ENCODE peak calls at places on chromosomes 5 and 9, in eight cellular contexts. B is kidney; S is CD8-positive, alpha-beta T cell; P is AG09309; O is PC-3; C is ovary; E is Jurkat, Clone E6-1; V is A549. J is an unnamed sample.

GRCh38 chr5:164053123-164053522 is 547.7 kb downstream of the MAT2B start:
- DNase-seq in B (no peak), S (no peak), P (no peak), O (no peak), C (no peak), E (no peak), V (no peak), J (no peak)

GRCh38 chr5:75463726-75464125 is 47.7 kb downstream of the CERT1 start:
- DNase-seq in B (no peak), S (no peak), P (no peak), O (peak; percentile 26), C (no peak), E (peak; percentile 59), V (no peak), J (no peak)

GRCh38 chr5:73739650-73740049 is 113.7 kb downstream of the ARHGEF28 start:
- DNase-seq in B (no peak), S (no peak), P (no peak), O (no peak), C (no peak), E (no peak), V (no peak), J (no peak)

GRCh38 chr5:61330341-61330878 is 1.6 kb upstream of the ZSWIM6 start:
- DNase-seq in B (peak; percentile 78), S (peak; percentile 39), P (no peak), O (peak; percentile 50), C (peak; percentile 35), E (peak; percentile 12), V (peak; percentile 69), J (peak; percentile 21)

GRCh38 chr5:80083115-80083890 is 48.2 kb downstream of the THBS4 start:
- DNase-seq in B (no peak), S (no peak), P (peak; percentile 55), O (peak; percentile 76), C (peak; percentile 57), E (peak; percentile 35), V (peak; percentile 74), J (no peak)

GRCh38 chr9:82127993-82128710 is 139.6 kb downstream of the SPATA31D1 start:
- DNase-seq in B (no peak), S (no peak), P (no peak), O (no peak), C (no peak), E (no peak), V (no peak), J (no peak)

GRCh38 chr5:135578685-135579341 is at the start of gene CXCL14:
- DNase-seq in B (peak; percentile 92), S (no peak), P (peak; percentile 25), O (no peak), C (no peak), E (no peak), V (no peak), J (peak; percentile 30)

GRCh38 chr5:78327761-78328510 is 32.5 kb upstream of the SCAMP1 start:
- DNase-seq in B (no peak), S (no peak), P (no peak), O (peak; percentile 47), C (no peak), E (no peak), V (no peak), J (no peak)

GRCh38 chr5:61449756-61450155 is 117.7 kb downstream of the ZSWIM6 start:
- DNase-seq in B (no peak), S (no peak), P (no peak), O (peak; percentile 24), C (no peak), E (no peak), V (peak; percentile 24), J (no peak)

GRCh38 chr9:128550226-128550625 is 2.2 kb upstream of the SPTAN1 start:
- DNase-seq in B (no peak), S (no peak), P (no peak), O (no peak), C (no peak), E (no peak), V (no peak), J (no peak)

GRCh38 chr5:163193886-163194285 is 243.5 kb upstream of the CCNG1 start:
- DNase-seq in B (no peak), S (no peak), P (no peak), O (peak; percentile 13), C (no peak), E (no peak), V (no peak), J (no peak)

GRCh38 chr5:141343242-141343952 is at the start of gene PCDHGA3:
- DNase-seq in B (no peak), S (no peak), P (no peak), O (no peak), C (no peak), E (no peak), V (peak; percentile 61), J (peak; percentile 41)

GRCh38 chr9:70257991-70258691 is 637 bp upstream of the SMC5 start:
- DNase-seq in B (peak; percentile 91), S (peak; percentile 32), P (no peak), O (no peak), C (peak; percentile 51), E (peak; percentile 18), V (no peak), J (no peak)

GRCh38 chr9:112121633-112122032 is 53.5 kb downstream of the SUSD1 start:
- DNase-seq in B (no peak), S (no peak), P (no peak), O (no peak), C (no peak), E (no peak), V (no peak), J (no peak)

GRCh38 chr5:107830750-107831149 is 160.0 kb upstream of the EFNA5 start:
- DNase-seq in B (no peak), S (no peak), P (no peak), O (no peak), C (no peak), E (no peak), V (no peak), J (no peak)

GRCh38 chr5:135231289-135231688 is 167.7 kb downstream of the MACROH2A1 start:
- DNase-seq in B (peak; percentile 18), S (no peak), P (no peak), O (no peak), C (no peak), E (no peak), V (no peak), J (no peak)

GRCh38 chr5:123206618-123207320 is 117.7 kb downstream of the PRDM6 start:
- DNase-seq in B (no peak), S (no peak), P (peak; percentile 10), O (no peak), C (no peak), E (no peak), V (no peak), J (no peak)

DNA sequence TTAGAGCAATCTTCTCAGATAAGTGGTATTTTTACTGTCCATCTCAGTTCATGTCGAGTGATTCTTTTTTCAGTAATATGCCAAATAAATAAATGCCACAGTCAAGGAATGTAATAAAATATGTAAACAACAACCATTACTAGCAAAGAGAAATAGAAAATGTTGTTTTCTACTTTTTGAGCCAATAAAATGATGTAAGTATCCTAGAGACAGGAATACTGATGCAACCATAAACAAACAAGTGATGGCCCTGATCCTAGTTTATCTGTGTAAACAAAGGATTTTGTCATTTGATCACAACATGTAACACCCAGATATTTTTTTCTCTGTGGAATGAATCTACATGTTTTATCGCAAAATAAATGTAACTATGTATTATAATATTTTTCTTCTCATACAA is 1852.8 kb downstream of the EFNA5 start:
- DNase-seq in B (no peak), S (no peak), P (no peak), O (no peak), C (no peak), E (no peak), V (peak; percentile 4), J (no peak)
- H3K4me3 ChIP-seq in B (no peak overlapping the region), S (no peak overlapping the region), P (no peak overlapping the region), O (no peak overlapping the region), C (no peak overlapping the region), E (no peak overlapping the region), V (no peak overlapping the region), J (no peak overlapping the region)

GRCh38 chr9:125632321-125633115 is 74.5 kb downstream of the MAPKAP1 start:
- DNase-seq in B (no peak), S (no peak), P (no peak), O (peak; percentile 63), C (no peak), E (peak; percentile 49), V (no peak), J (no peak)
- H3K4me3 ChIP-seq in B (no peak overlapping the region), S (no peak overlapping the region), P (no peak overlapping the region), O (no peak overlapping the region), C (no peak overlapping the region), E (no peak overlapping the region), V (no peak overlapping the region), J (no peak overlapping the region)

DNA sequence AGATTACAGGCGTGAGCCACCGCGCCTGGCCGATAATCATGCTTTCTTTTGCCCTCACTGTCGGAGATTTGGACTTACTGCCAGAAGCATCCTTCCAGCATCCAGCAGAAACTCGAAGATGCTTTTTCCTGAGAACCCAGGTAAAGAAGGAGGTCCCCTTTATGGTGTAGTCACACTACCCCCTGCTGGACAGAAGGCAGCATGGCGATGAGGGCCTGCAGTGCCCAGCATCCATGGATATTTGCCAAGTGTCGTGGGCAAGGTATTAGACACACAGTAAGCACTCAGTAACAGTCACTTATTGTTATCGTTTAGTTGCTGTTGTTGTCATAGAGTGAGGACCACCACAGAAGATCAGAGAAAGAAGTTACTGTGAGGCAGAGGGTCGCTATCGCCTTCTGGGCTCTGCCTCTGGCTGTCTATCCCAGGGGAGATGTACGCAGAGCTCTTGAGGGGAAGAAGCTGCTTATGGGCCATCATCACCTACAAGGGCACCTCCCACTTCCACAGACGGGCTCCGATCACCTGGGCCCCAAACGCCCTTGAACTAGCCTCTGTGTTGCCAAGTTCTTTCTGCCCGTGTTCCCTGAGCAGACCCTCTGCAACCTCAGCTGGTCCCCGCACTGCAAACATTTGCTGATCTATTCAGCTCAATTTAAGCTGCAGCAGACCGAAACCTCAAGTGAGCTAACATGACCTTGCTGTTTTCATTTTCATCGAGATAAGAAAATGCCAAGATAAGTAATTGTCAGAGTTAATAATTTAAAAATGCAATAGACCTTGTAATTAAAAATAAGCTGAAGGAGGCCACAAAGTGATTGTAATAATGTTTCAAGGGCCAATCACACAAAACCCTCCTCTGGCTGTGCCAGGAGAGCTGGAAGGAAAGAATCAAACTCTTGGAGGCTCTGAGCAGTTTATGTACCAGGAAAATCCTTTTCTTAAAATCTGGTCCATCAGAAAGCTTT is 23.9 kb downstream of the C5orf15 start:
- DNase-seq in B (no peak), S (peak; percentile 31), P (no peak), O (peak; percentile 82), C (no peak), E (peak; percentile 28), V (peak; percentile 64), J (no peak)
- H3K4me3 ChIP-seq in B (no peak overlapping the region), S (no peak overlapping the region), P (no peak overlapping the region), O (no peak overlapping the region), C (no peak overlapping the region), E (no peak overlapping the region), V (no peak overlapping the region), J (no peak overlapping the region)

DNA sequence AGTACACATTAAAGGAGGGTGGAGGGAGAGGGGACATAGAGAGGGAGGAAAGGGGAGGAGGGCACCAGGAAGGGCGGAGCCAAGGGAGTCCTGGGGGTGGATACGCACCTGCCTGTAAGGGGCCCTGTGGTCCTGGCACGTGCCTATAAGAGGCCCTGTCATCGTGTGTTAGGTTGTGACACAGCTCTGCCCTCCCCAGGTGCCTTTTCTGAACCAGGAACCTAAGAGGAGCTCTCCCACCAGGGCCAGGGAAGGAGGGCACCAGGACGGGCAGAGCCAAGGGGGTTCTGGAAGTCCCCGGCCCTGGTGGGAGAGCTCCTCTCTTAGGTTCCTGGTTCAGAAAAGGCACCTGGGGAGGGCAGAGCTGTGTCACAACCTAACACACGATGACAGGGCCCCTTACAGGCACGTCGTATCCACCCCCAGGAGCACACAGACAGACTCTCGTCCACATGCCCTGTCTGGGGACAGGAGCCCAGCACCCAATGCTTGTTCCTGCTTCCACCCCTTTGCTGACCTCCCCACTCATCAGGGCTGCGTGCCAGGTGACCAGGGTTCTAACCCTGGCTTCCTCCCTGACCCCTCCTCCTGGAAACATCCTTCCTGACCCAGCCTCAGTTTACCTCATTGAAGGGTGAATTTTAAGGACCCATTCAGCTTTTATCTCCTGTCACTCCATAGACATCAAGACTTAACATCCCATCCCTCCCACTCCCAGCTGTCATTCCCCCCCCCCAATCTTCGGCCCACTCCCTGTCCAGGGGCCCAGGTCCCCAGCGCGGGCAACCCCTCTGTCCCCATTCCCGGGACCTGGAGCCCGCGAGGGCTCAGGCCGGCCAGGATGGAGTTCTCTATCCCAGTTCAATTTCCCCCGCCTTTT is 12.9 kb upstream of the OLFM1 start:
- DNase-seq in B (no peak), S (no peak), P (no peak), O (no peak), C (no peak), E (no peak), V (no peak), J (no peak)
- H3K4me3 ChIP-seq in B (no peak overlapping the region), S (no peak overlapping the region), P (no peak overlapping the region), O (no peak overlapping the region), C (peak overlapping the region; percentile 30), E (no peak overlapping the region), V (peak overlapping the region; percentile 50), J (peak overlapping the region; percentile 58)